ENCODE peak calls at places on chromosomes 1 and 21, in four cellular contexts. One of them, this sample, is unnamed.

GRCh38 chr1:203274603-203275381 is 30.5 kb upstream of the BTG2 start:
- DNase-seq in NB4: no peak
- DNase-seq in stimulated activated CD4-positive, alpha-beta T cell treated with anti-CD3 and anti-CD28 coated beads, Interleukin-2, amount 100 ng/mL, for 48 hours: no peak
- DNase-seq in activated CD4-positive, alpha-beta T cell treated with anti-CD3 and anti-CD28 coated beads, Interleukin-2, amount 10 ng/mL, durations not matched to agents 24 days and 14 days: peak
- DNase-seq in this sample: no peak

GRCh38 chr1:173126421-173126820 is 75.7 kb upstream of the TNFSF18 start:
- DNase-seq in NB4: no peak
- DNase-seq in stimulated activated CD4-positive, alpha-beta T cell treated with anti-CD3 and anti-CD28 coated beads, Interleukin-2, amount 100 ng/mL, for 48 hours: no peak
- DNase-seq in activated CD4-positive, alpha-beta T cell treated with anti-CD3 and anti-CD28 coated beads, Interleukin-2, amount 10 ng/mL, durations not matched to agents 24 days and 14 days: no peak
- DNase-seq in this sample: no peak

GRCh38 chr1:216034506-216034905 is 388.7 kb downstream of the USH2A start:
- DNase-seq in NB4: peak
- DNase-seq in stimulated activated CD4-positive, alpha-beta T cell treated with anti-CD3 and anti-CD28 coated beads, Interleukin-2, amount 100 ng/mL, for 48 hours: no peak
- DNase-seq in activated CD4-positive, alpha-beta T cell treated with anti-CD3 and anti-CD28 coated beads, Interleukin-2, amount 10 ng/mL, durations not matched to agents 24 days and 14 days: no peak
- DNase-seq in this sample: no peak

GRCh38 chr1:52288286-52288685 is 77.7 kb downstream of the CC2D1B start:
- DNase-seq in NB4: peak
- DNase-seq in stimulated activated CD4-positive, alpha-beta T cell treated with anti-CD3 and anti-CD28 coated beads, Interleukin-2, amount 100 ng/mL, for 48 hours: no peak
- DNase-seq in activated CD4-positive, alpha-beta T cell treated with anti-CD3 and anti-CD28 coated beads, Interleukin-2, amount 10 ng/mL, durations not matched to agents 24 days and 14 days: no peak
- DNase-seq in this sample: no peak

GRCh38 chr21:27454234-27454633 is 487.3 kb upstream of the ADAMTS5 start:
- DNase-seq in NB4: no peak
- DNase-seq in stimulated activated CD4-positive, alpha-beta T cell treated with anti-CD3 and anti-CD28 coated beads, Interleukin-2, amount 100 ng/mL, for 48 hours: no peak
- DNase-seq in activated CD4-positive, alpha-beta T cell treated with anti-CD3 and anti-CD28 coated beads, Interleukin-2, amount 10 ng/mL, durations not matched to agents 24 days and 14 days: no peak
- DNase-seq in this sample: no peak

GRCh38 chr1:116131866-116132605 is 20.8 kb downstream of the MAB21L3 start:
- DNase-seq in NB4: peak
- DNase-seq in stimulated activated CD4-positive, alpha-beta T cell treated with anti-CD3 and anti-CD28 coated beads, Interleukin-2, amount 100 ng/mL, for 48 hours: no peak
- DNase-seq in activated CD4-positive, alpha-beta T cell treated with anti-CD3 and anti-CD28 coated beads, Interleukin-2, amount 10 ng/mL, durations not matched to agents 24 days and 14 days: no peak
- DNase-seq in this sample: no peak

GRCh38 chr1:168843950-168844349 is 114.9 kb upstream of the DPT start:
- DNase-seq in NB4: no peak
- DNase-seq in stimulated activated CD4-positive, alpha-beta T cell treated with anti-CD3 and anti-CD28 coated beads, Interleukin-2, amount 100 ng/mL, for 48 hours: no peak
- DNase-seq in activated CD4-positive, alpha-beta T cell treated with anti-CD3 and anti-CD28 coated beads, Interleukin-2, amount 10 ng/mL, durations not matched to agents 24 days and 14 days: no peak
- DNase-seq in this sample: no peak

GRCh38 chr1:64846573-64847430 is 101.9 kb downstream of the RAVER2 start:
- DNase-seq in NB4: no peak
- DNase-seq in stimulated activated CD4-positive, alpha-beta T cell treated with anti-CD3 and anti-CD28 coated beads, Interleukin-2, amount 100 ng/mL, for 48 hours: no peak
- DNase-seq in activated CD4-positive, alpha-beta T cell treated with anti-CD3 and anti-CD28 coated beads, Interleukin-2, amount 10 ng/mL, durations not matched to agents 24 days and 14 days: no peak
- DNase-seq in this sample: no peak

GRCh38 chr1:231603598-231604275 is 22.9 kb upstream of the DISC1 start:
- DNase-seq in NB4: peak
- DNase-seq in stimulated activated CD4-positive, alpha-beta T cell treated with anti-CD3 and anti-CD28 coated beads, Interleukin-2, amount 100 ng/mL, for 48 hours: peak
- DNase-seq in activated CD4-positive, alpha-beta T cell treated with anti-CD3 and anti-CD28 coated beads, Interleukin-2, amount 10 ng/mL, durations not matched to agents 24 days and 14 days: peak
- DNase-seq in this sample: peak